ENCODE peak calls at places on chromosome 22, in seven cellular contexts. B is H9, W is mesendoderm, R is neuronal stem cell, V is H1, X is IMR-90, D is trophoblast cell. T is an unnamed sample.

GRCh38 chr22:19291218-19291579 is 320 bp downstream of the CLTCL1 start:
- DNase-seq in B (peak), W (peak), R (no peak), V (no peak), X (no peak), D (no peak), T (no peak)

GRCh38 chr22:38572065-38572464 is 2.1 kb upstream of the DMC1 start:
- DNase-seq in B (no peak), W (peak), R (peak), V (no peak), X (peak), D (peak), T (peak)

GRCh38 chr22:19641254-19641982 is 72.9 kb upstream of the SEPTIN5 start:
- DNase-seq in B (peak), W (peak), R (peak), V (peak), X (no peak), D (peak), T (peak)

GRCh38 chr22:31089101-31090100 is 8.3 kb downstream of the SMTN start:
- DNase-seq in B (no peak), W (no peak), R (no peak), V (no peak), X (no peak), D (peak), T (peak)

GRCh38 chr22:42642801-42643631 is 2.6 kb upstream of the ATP5MGL start:
- DNase-seq in B (no peak), W (no peak), R (no peak), V (no peak), X (no peak), D (no peak), T (no peak)

GRCh38 chr22:30910358-30910757 is 58.2 kb downstream of the MORC2 start:
- DNase-seq in B (no peak), W (no peak), R (no peak), V (no peak), X (no peak), D (no peak), T (no peak)

GRCh38 chr22:21857501-21857914 is 9.9 kb downstream of the MAPK1 start:
- DNase-seq in B (no peak), W (no peak), R (no peak), V (no peak), X (peak), D (no peak), T (peak)

GRCh38 chr22:48714231-48714630 is 1113.4 kb downstream of the BRD1 start:
- DNase-seq in B (no peak), W (no peak), R (no peak), V (no peak), X (no peak), D (no peak), T (no peak)

GRCh38 chr22:19823638-19824196 is 31.0 kb downstream of the GNB1L start:
- DNase-seq in B (peak), W (peak), R (no peak), V (no peak), X (no peak), D (peak), T (no peak)

GRCh38 chr22:49201046-49201970 is 626.4 kb downstream of the BRD1 start:
- DNase-seq in B (peak), W (no peak), R (no peak), V (no peak), X (no peak), D (no peak), T (no peak)

GRCh38 chr22:34333285-34333684 is 413.0 kb upstream of the LARGE1 start:
- DNase-seq in B (peak), W (no peak), R (no peak), V (no peak), X (no peak), D (no peak), T (no peak)

GRCh38 chr22:38824587-38824986 is 19.2 kb downstream of the NPTXR start:
- DNase-seq in B (peak), W (peak), R (peak), V (peak), X (peak), D (peak), T (peak)

GRCh38 chr22:30628491-30628890 is 7.1 kb upstream of the SLC35E4 start:
- DNase-seq in B (no peak), W (no peak), R (no peak), V (no peak), X (no peak), D (no peak), T (no peak)

GRCh38 chr22:19383292-19383691 is 48.2 kb downstream of the HIRA start:
- DNase-seq in B (no peak), W (peak), R (no peak), V (no peak), X (no peak), D (no peak), T (no peak)

GRCh38 chr22:25567305-25567704 is 2.8 kb downstream of the GRK3 start:
- DNase-seq in B (no peak), W (peak), R (no peak), V (no peak), X (no peak), D (no peak), T (no peak)

GRCh38 chr22:37222440-37222971 is 10.2 kb upstream of the SSTR3 start:
- DNase-seq in B (no peak), W (no peak), R (no peak), V (no peak), X (no peak), D (no peak), T (no peak)

GRCh38 chr22:26956346-26956745 is 299.0 kb downstream of the MIAT start:
- DNase-seq in B (no peak), W (peak), R (no peak), V (no peak), X (no peak), D (no peak), T (no peak)

GRCh38 chr22:26547426-26547825 is 35.2 kb upstream of the TFIP11 start:
- DNase-seq in B (no peak), W (no peak), R (no peak), V (no peak), X (peak), D (no peak), T (no peak)

GRCh38 chr22:34395370-34395769 is 475.1 kb upstream of the LARGE1 start:
- DNase-seq in B (no peak), W (peak), R (no peak), V (no peak), X (no peak), D (no peak), T (no peak)

GRCh38 chr22:18970948-18971315 is 34.8 kb upstream of the PRODH start:
- DNase-seq in B (no peak), W (peak), R (no peak), V (no peak), X (no peak), D (no peak), T (no peak)

GRCh38 chr22:43179911-43180195 is 7.1 kb downstream of the TTLL12 start:
- DNase-seq in B (no peak), W (no peak), R (no peak), V (no peak), X (no peak), D (no peak), T (no peak)

GRCh38 chr22:26846645-26847044 is 189.3 kb downstream of the MIAT start:
- DNase-seq in B (no peak), W (no peak), R (no peak), V (no peak), X (no peak), D (no peak), T (peak)

GRCh38 chr22:28112548-28113043 is 193.5 kb upstream of the PITPNB start:
- DNase-seq in B (peak), W (peak), R (peak), V (no peak), X (peak), D (peak), T (peak)

GRCh38 chr22:22171357-22172218 is 73.0 kb upstream of the VPREB1 start:
- DNase-seq in B (peak), W (peak), R (no peak), V (no peak), X (no peak), D (peak), T (peak)

GRCh38 chr22:30970356-30970746 is 1.3 kb downstream of the TUG1 start:
- DNase-seq in B (no peak), W (no peak), R (no peak), V (no peak), X (no peak), D (no peak), T (peak)

GRCh38 chr22:49044091-49044490 is 783.6 kb downstream of the BRD1 start:
- DNase-seq in B (no peak), W (no peak), R (no peak), V (no peak), X (no peak), D (no peak), T (no peak)

GRCh38 chr22:21904250-21904789 is 36.9 kb upstream of the MAPK1 start:
- DNase-seq in B (no peak), W (no peak), R (no peak), V (no peak), X (no peak), D (no peak), T (no peak)

GRCh38 chr22:40036591-40037225 is 42.0 kb downstream of the FAM83F start:
- DNase-seq in B (peak), W (peak), R (peak), V (peak), X (peak), D (peak), T (peak)

GRCh38 chr22:48883211-48883960 is 944.3 kb downstream of the BRD1 start:
- DNase-seq in B (no peak), W (no peak), R (no peak), V (no peak), X (no peak), D (no peak), T (no peak)

GRCh38 chr22:20237480-20238440 is 30.4 kb downstream of the RTN4R start:
- DNase-seq in B (no peak), W (no peak), R (no peak), V (no peak), X (no peak), D (peak), T (no peak)

GRCh38 chr22:29793396-29793795 is 26.2 kb downstream of the UQCR10 start:
- DNase-seq in B (no peak), W (no peak), R (no peak), V (no peak), X (no peak), D (no peak), T (no peak)

GRCh38 chr22:33605201-33605600 is 315.1 kb downstream of the LARGE1 start:
- DNase-seq in B (no peak), W (no peak), R (no peak), V (no peak), X (no peak), D (no peak), T (no peak)

GRCh38 chr22:42685941-42686666 is 34.6 kb downstream of the A4GALT start:
- DNase-seq in B (no peak), W (no peak), R (no peak), V (no peak), X (no peak), D (no peak), T (no peak)

GRCh38 chr22:41395531-41396240 is 13.9 kb downstream of the TEF start:
- DNase-seq in B (no peak), W (no peak), R (no peak), V (no peak), X (no peak), D (no peak), T (no peak)

GRCh38 chr22:32410459-32410858 is 1.6 kb downstream of the RTCB start:
- DNase-seq in B (no peak), W (no peak), R (no peak), V (no peak), X (no peak), D (peak), T (no peak)

GRCh38 chr22:32411829-32412592 is at the start of gene RTCB:
- DNase-seq in B (peak), W (peak), R (peak), V (peak), X (peak), D (peak), T (peak)

GRCh38 chr22:32411388-32411787 is 659 bp downstream of the RTCB start:
- DNase-seq in B (no peak), W (peak), R (no peak), V (no peak), X (peak), D (peak), T (peak)

GRCh38 chr22:32416556-32417085 is 4.6 kb upstream of the RTCB start:
- DNase-seq in B (no peak), W (no peak), R (no peak), V (no peak), X (no peak), D (no peak), T (no peak)

GRCh38 chr22:32413715-32414114 is 1.7 kb upstream of the RTCB start:
- DNase-seq in B (no peak), W (peak), R (no peak), V (no peak), X (peak), D (peak), T (peak)
- H3K18ac ChIP-seq in B (no peak), W (no peak), R (no peak), V (no peak), X (no peak), D (no peak), T (no peak)

GRCh38 chr22:47333625-47334024 is 571.2 kb downstream of the TBC1D22A start:
- DNase-seq in B (no peak), W (no peak), R (no peak), V (no peak), X (peak), D (no peak), T (no peak)
- H4K8ac ChIP-seq in B (no peak), W (no peak), R (no peak), V (no peak), X (no peak), D (no peak), T (no peak)

DNA sequence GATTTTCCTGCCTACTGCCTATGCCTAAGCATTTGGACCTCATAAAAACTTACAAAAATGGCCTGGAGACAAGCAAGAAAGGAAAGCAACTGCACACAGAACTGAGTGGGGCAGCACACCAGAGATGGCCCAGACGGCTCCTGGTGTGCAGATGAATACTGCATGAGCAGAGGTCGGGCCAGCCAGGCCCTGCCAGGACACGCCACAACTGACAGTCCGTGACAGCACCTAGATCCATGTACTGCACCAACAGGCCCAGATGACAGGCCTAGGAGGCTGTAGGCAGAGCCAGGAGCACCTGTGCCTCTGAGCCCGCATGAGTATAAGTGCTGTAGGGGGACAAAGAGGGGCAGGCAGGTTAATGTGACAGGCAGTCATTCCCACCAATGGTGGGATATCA is 160.2 kb downstream of the IGLL1 start:
- DNase-seq in B (no peak), W (no peak), R (no peak), V (no peak), X (no peak), D (no peak), T (no peak)
- H3K18ac ChIP-seq in B (no peak), W (no peak), R (no peak), V (no peak), X (no peak), D (peak), T (no peak)

GRCh38 chr22:24087071-24087795 is 76.1 kb downstream of the CABIN1 start:
- DNase-seq in B (no peak), W (no peak), R (no peak), V (no peak), X (no peak), D (peak), T (no peak)

GRCh38 chr22:24086310-24086709 is 75.2 kb downstream of the CABIN1 start:
- DNase-seq in B (no peak), W (no peak), R (no peak), V (no peak), X (no peak), D (no peak), T (no peak)

GRCh38 chr22:24077416-24077815 is 66.3 kb downstream of the CABIN1 start:
- DNase-seq in B (no peak), W (no peak), R (no peak), V (no peak), X (no peak), D (no peak), T (no peak)

GRCh38 chr22:24088796-24089195 is 77.7 kb downstream of the CABIN1 start:
- DNase-seq in B (no peak), W (peak), R (no peak), V (no peak), X (peak), D (no peak), T (peak)

GRCh38 chr22:24083361-24083760 is 72.3 kb downstream of the CABIN1 start:
- DNase-seq in B (no peak), W (no peak), R (no peak), V (no peak), X (no peak), D (peak), T (no peak)
- H4K8ac ChIP-seq in B (no peak), W (no peak), R (no peak), V (no peak), X (no peak), D (no peak), T (no peak)

GRCh38 chr22:44625981-44626687 is 75.9 kb upstream of the PRR5 start:
- DNase-seq in B (peak), W (peak), R (peak), V (peak), X (peak), D (peak), T (peak)
- H3K18ac ChIP-seq in B (no peak), W (no peak), R (peak), V (no peak), X (no peak), D (no peak), T (no peak)

DNA sequence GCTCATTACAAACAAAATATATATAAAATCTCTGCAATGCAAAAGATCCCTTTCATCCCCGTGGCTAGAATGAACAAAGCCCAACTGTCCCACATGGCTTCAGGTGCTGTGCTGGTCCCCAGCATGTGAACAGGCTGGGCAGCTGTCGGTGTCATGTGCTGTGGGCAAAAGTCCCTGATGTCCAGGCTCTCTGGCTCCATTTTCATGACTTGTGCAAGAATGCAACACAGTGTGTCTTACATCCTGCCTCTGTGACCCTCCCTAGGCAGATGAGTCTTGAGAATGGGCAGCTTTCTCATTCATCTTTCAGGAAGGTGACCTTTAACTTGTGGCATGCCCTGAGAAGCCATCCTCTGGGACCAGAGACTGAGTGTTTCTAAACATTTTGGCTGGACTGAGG is 14.5 kb downstream of the GUCD1 start:
- DNase-seq in B (no peak), W (no peak), R (no peak), V (no peak), X (no peak), D (no peak), T (no peak)
- H4K8ac ChIP-seq in B (no peak), W (no peak), R (no peak), V (no peak), X (no peak), D (no peak), T (no peak)

DNA sequence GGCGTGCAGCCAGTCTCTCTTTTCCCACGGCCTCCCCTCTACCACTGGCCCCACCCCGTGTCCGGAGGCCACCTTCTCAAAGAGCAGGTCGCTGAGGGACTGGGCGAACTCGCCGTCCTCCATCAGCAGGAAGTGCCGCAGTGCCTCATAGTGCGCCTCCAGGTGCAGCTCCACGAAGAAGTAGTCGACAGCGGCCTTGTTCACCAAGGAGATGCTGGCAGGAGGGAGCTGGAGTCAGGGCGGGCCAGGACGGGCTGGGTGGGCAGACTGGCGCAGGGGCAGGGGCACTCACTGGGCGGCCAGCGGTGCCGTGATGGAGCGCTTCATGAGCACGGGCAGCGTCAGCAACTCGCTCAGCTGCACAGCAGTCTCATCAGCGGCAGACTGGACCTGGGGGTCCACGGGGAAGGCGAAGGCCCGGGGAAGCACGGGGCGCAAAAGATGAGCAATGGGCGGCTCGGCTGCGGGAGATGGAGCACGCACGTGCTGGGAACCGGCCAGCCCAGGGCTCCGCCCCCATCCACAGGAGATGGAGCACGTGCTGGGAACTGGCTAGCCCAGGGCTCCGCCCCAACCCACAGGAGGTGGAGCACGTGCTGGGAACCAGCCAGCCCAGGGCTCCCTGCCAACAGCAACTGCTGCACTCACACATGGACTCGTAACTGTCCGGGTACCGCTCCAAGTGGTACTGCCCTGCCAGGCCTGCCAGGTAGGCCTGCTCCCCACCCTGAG is 18.4 kb downstream of the SELENOO start:
- DNase-seq in B (peak), W (peak), R (no peak), V (peak), X (peak), D (peak), T (peak)
- H3K18ac ChIP-seq in B (no peak), W (no peak), R (no peak), V (no peak), X (no peak), D (no peak), T (no peak)

GRCh38 chr22:45210174-45210573 is 30.5 kb downstream of the KIAA0930 start:
- DNase-seq in B (no peak), W (no peak), R (no peak), V (no peak), X (no peak), D (no peak), T (no peak)

GRCh38 chr22:45211435-45211834 is 29.3 kb downstream of the KIAA0930 start:
- DNase-seq in B (no peak), W (no peak), R (no peak), V (no peak), X (no peak), D (no peak), T (peak)

GRCh38 chr22:45212306-45212709 is 28.4 kb downstream of the KIAA0930 start:
- DNase-seq in B (no peak), W (peak), R (no peak), V (no peak), X (peak), D (peak), T (peak)

GRCh38 chr22:45211848-45212247 is 28.8 kb downstream of the KIAA0930 start:
- DNase-seq in B (no peak), W (no peak), R (no peak), V (no peak), X (no peak), D (no peak), T (no peak)

GRCh38 chr22:45210577-45211431 is 29.9 kb downstream of the KIAA0930 start:
- DNase-seq in B (no peak), W (no peak), R (no peak), V (no peak), X (no peak), D (no peak), T (no peak)
- H4K8ac ChIP-seq in B (no peak), W (no peak), R (peak), V (no peak), X (no peak), D (no peak), T (peak)

T was measured in mesenchymal stem cell.